ENCODE peak calls at places on chromosomes 4 and X, in nine cellular contexts. T is RPMI8226; X is KG1; Y is activated T-helper 9 cell treated with anti-CD3 and anti-CD28 coated beads, Interleukin-2, amount 50 U/mL, for 16 hours; I is Peyer's patch; V is stimulated activated CD4-positive, alpha-beta T cell treated with anti-CD3 and anti-CD28 coated beads, Interleukin-12 subunit alpha, Interleukin-12 subunit beta, amount 100 ng/mL, for 48 hours; L is NCI-H1092; A is mucosa of gallbladder; R is ureter. J is an unnamed sample.

GRCh38 chr4:156971623-156972369 is at the start of gene PDGFC:
- DNase-seq in X (no peak), A (peak; percentile 76), L (peak; percentile 21), I (peak; percentile 78), V (no peak), R (peak; percentile 68), Y (no peak), T (peak; percentile 51), J (no peak)

GRCh38 chr4:7414736-7415510 is 19.8 kb downstream of the PSAPL1 start:
- DNase-seq in I (peak; percentile 10), X (no peak), Y (no peak), L (no peak), A (no peak), V (no peak), T (no peak), R (no peak), J (peak; percentile 43)

GRCh38 chr4:78612398-78613005 is 60.9 kb downstream of the ANXA3 start:
- DNase-seq in L (peak; percentile 11), I (no peak), X (peak; percentile 47), A (peak; percentile 39), R (no peak), V (no peak), T (peak; percentile 53), Y (no peak), J (no peak)

GRCh38 chr4:71338846-71339593 is at the start of gene SLC4A4:
- DNase-seq in I (no peak), V (no peak), T (no peak), A (no peak), X (peak; percentile 14), R (no peak), L (no peak), Y (no peak), J (no peak)

GRCh38 chr4:76811604-76812412 is 86.1 kb downstream of the SOWAHB start:
- DNase-seq in V (no peak), T (no peak), X (no peak), I (no peak), L (no peak), A (no peak), Y (no peak), R (no peak), J (no peak)

GRCh38 chr4:91622925-91623600 is 680.7 kb upstream of the GRID2 start:
- DNase-seq in I (no peak), Y (no peak), X (no peak), L (no peak), T (no peak), V (no peak), R (no peak), A (no peak), J (no peak)

GRCh38 chrX:131763674-131764073 is 219.8 kb downstream of the OR13H1 start:
- DNase-seq in V (no peak), I (no peak), Y (peak; percentile 58), X (no peak), T (peak; percentile 95), L (no peak), R (peak; percentile 92), A (peak; percentile 92), J (no peak)

GRCh38 chr4:87521757-87522374 is 7.3 kb downstream of the SPARCL1 start:
- DNase-seq in L (peak; percentile 63), T (no peak), A (no peak), X (no peak), Y (no peak), I (no peak), V (no peak), R (no peak), J (no peak)

GRCh38 chrX:84320606-84321005 is 132.6 kb upstream of the RPS6KA6 start:
- DNase-seq in R (no peak), V (no peak), L (no peak), Y (no peak), A (no peak), X (no peak), I (no peak), T (no peak), J (no peak)

GRCh38 chr4:20248155-20248558 is 3.5 kb upstream of the SLIT2 start:
- DNase-seq in X (no peak), I (no peak), V (no peak), R (no peak), Y (no peak), T (peak; percentile 37), L (peak; percentile 17), A (peak; percentile 11), J (no peak)

GRCh38 chrX:24169211-24169610 is 19.7 kb downstream of the ZFX start:
- DNase-seq in T (no peak), A (no peak), Y (no peak), V (no peak), L (no peak), I (no peak), R (no peak), X (no peak), J (no peak)

GRCh38 chrX:12825801-12826200 is 34.6 kb downstream of the PRPS2 start:
- DNase-seq in A (no peak), X (no peak), R (no peak), V (no peak), I (no peak), Y (no peak), L (no peak), T (no peak), J (no peak)

GRCh38 chrX:83008415-83008814 is 499.7 kb upstream of the POU3F4 start:
- DNase-seq in A (no peak), L (no peak), Y (no peak), X (peak; percentile 1), T (peak; percentile 5), I (no peak), V (no peak), R (no peak), J (no peak)

GRCh38 chrX:17613979-17614572 is 123.2 kb upstream of the SCML1 start:
- DNase-seq in X (no peak), R (no peak), I (no peak), Y (no peak), T (no peak), L (no peak), V (no peak), A (no peak), J (no peak)

GRCh38 chr4:122635205-122635604 is 14.3 kb upstream of the IL21 start:
- DNase-seq in A (no peak), L (no peak), R (no peak), T (no peak), V (no peak), I (no peak), Y (no peak), X (no peak), J (no peak)

GRCh38 chr4:77505275-77505957 is 100.2 kb upstream of the CXCL13 start:
- DNase-seq in X (no peak), R (no peak), Y (no peak), L (no peak), V (no peak), T (no peak), A (no peak), I (no peak), J (no peak)

GRCh38 chrX:135345328-135345645 is 36.0 kb downstream of the ETDC start:
- DNase-seq in V (no peak), T (peak; percentile 3), R (peak; percentile 59), X (no peak), L (peak; percentile 49), Y (no peak), I (no peak), A (no peak), J (no peak)

GRCh38 chrX:43644124-43644701 is 11.9 kb upstream of the MAOA start:
- DNase-seq in V (no peak), Y (no peak), L (no peak), T (no peak), X (no peak), R (no peak), I (no peak), A (no peak), J (no peak)

GRCh38 chr4:85725727-85726170 is 250.8 kb downstream of the ARHGAP24 start:
- DNase-seq in A (peak; percentile 21), X (peak; percentile 20), L (no peak), Y (no peak), T (peak; percentile 82), I (no peak), V (no peak), R (no peak), J (no peak)

GRCh38 chrX:17369294-17369693 is 5.7 kb upstream of the NHS start:
- DNase-seq in R (no peak), X (no peak), V (no peak), L (no peak), A (no peak), T (no peak), I (no peak), Y (no peak), J (no peak)

GRCh38 chr4:137601924-137602323 is 69.6 kb upstream of the PCDH18 start:
- DNase-seq in Y (no peak), V (no peak), I (no peak), T (no peak), X (no peak), A (no peak), R (no peak), L (no peak), J (no peak)

GRCh38 chrX:29726811-29727210 is 488.6 kb upstream of the MAGEB2 start:
- DNase-seq in V (no peak), Y (no peak), X (no peak), L (no peak), T (no peak), I (no peak), R (no peak), A (no peak), J (no peak)

GRCh38 chr4:56863441-56864129 is 42.1 kb upstream of the SPINK2 start:
- DNase-seq in I (no peak), L (no peak), A (no peak), Y (no peak), T (no peak), V (no peak), R (no peak), X (no peak), J (no peak)

GRCh38 chrX:74923942-74924448 is 1.3 kb downstream of the NEXMIF start:
- DNase-seq in L (peak; percentile 42), R (no peak), I (no peak), Y (no peak), X (no peak), A (no peak), T (no peak), V (no peak), J (no peak)

GRCh38 chr4:8117278-8117682 is 41.3 kb downstream of the ABLIM2 start:
- DNase-seq in R (no peak), I (peak; percentile 65), X (no peak), L (no peak), T (peak; percentile 69), A (no peak), Y (no peak), V (peak; percentile 42), J (peak; percentile 38)

GRCh38 chr4:106329027-106329618 is 12.8 kb downstream of the AIMP1 start:
- DNase-seq in R (no peak), T (no peak), L (no peak), I (no peak), Y (no peak), A (no peak), V (no peak), X (no peak), J (no peak)

GRCh38 chr4:8538703-8539567 is 41.3 kb upstream of the GPR78 start:
- DNase-seq in I (peak; percentile 38), V (no peak), A (peak; percentile 26), R (no peak), Y (no peak), L (no peak), X (no peak), T (no peak), J (no peak)